ENCODE peak calls at places on chromosomes 4 and X, in nine cellular contexts. D is A549, B is cardiac muscle cell, Z is brain pericyte, F is lower lobe of right lung, P is HT-29, C is NCI-H345, Q is globus pallidus, O is HuH-7.5. S is an unnamed sample.

GRCh38 chrX:29143356-29143755 is 556.1 kb downstream of the IL1RAPL1 start:
- DNase-seq in D (no peak), B (no peak), Z (no peak), F (no peak), P (no peak), C (no peak), Q (no peak), O (no peak), S (no peak)

GRCh38 chr4:19945979-19946380 is 305.7 kb upstream of the SLIT2 start:
- DNase-seq in D (no peak), B (no peak), Z (peak), F (no peak), P (no peak), C (no peak), Q (no peak), O (no peak), S (no peak)

GRCh38 chr4:2449051-2449450 is 19.9 kb upstream of the RNF4 start:
- DNase-seq in D (no peak), B (no peak), Z (no peak), F (no peak), P (no peak), C (no peak), Q (no peak), O (no peak), S (no peak)

GRCh38 chr4:4794421-4794820 is 65.0 kb upstream of the MSX1 start:
- DNase-seq in D (no peak), B (no peak), Z (no peak), F (no peak), P (no peak), C (no peak), Q (no peak), O (no peak), S (no peak)

GRCh38 chrX:48491809-48492208 is 15.8 kb downstream of the FTSJ1 start:
- DNase-seq in D (no peak), B (no peak), Z (no peak), F (no peak), P (no peak), C (no peak), Q (no peak), O (no peak), S (no peak)

GRCh38 chr4:68373513-68373912 is 23.6 kb upstream of the YTHDC1 start:
- DNase-seq in D (no peak), B (peak), Z (peak), F (peak), P (peak), C (no peak), Q (peak), O (no peak), S (peak)

GRCh38 chr4:84648185-84648584 is 65.3 kb downstream of the CDS1 start:
- DNase-seq in D (no peak), B (no peak), Z (no peak), F (no peak), P (no peak), C (no peak), Q (no peak), O (no peak), S (no peak)

GRCh38 chr4:141815646-141816045 is 179.3 kb downstream of the IL15 start:
- DNase-seq in D (no peak), B (no peak), Z (no peak), F (no peak), P (no peak), C (no peak), Q (no peak), O (no peak), S (no peak)

GRCh38 chr4:117560329-117560728 is 474.0 kb upstream of the NDST3 start:
- DNase-seq in D (no peak), B (no peak), Z (no peak), F (no peak), P (peak), C (no peak), Q (peak), O (no peak), S (no peak)

GRCh38 chr4:155818639-155819038 is 47.4 kb downstream of the ASIC5 start:
- DNase-seq in D (no peak), B (no peak), Z (no peak), F (no peak), P (no peak), C (no peak), Q (no peak), O (no peak), S (no peak)

GRCh38 chrX:12309040-12309732 is 170.9 kb downstream of the FRMPD4 start:
- DNase-seq in D (no peak), B (no peak), Z (no peak), F (no peak), P (no peak), C (peak), Q (no peak), O (no peak), S (no peak)

S was measured in type B pancreatic cell.